ENCODE peak calls at places on chromosomes 6 and 20, in nine cellular contexts. P is CD8-positive, alpha-beta T cell; T is fibroblast of lung; F is psoas muscle; G is upper lobe of right lung; E is stomach; B is GM23248; L is ovary; U is colonic mucosa. D is an unnamed sample.

GRCh38 chr20:35697696-35698297 is 1.4 kb downstream of the NFS1 start:
- DNase-seq in P (no peak), T (no peak), F (no peak), G (peak; percentile 21), E (peak; percentile 15), B (no peak), L (no peak), U (no peak), D (no peak)

GRCh38 chr6:69386431-69386830 is 410.4 kb downstream of the LMBRD1 start:
- DNase-seq in P (no peak), T (no peak), F (no peak), G (no peak), E (no peak), B (no peak), L (no peak), U (no peak), D (no peak)

GRCh38 chr6:168132531-168133184 is 53.6 kb upstream of the FRMD1 start:
- DNase-seq in P (no peak), T (peak; percentile 82), F (peak; percentile 80), G (no peak), E (peak; percentile 58), B (peak; percentile 88), L (peak; percentile 63), U (peak; percentile 22), D (peak; percentile 54)

GRCh38 chr6:166516256-166516655 is 70.2 kb downstream of the RAMACL start:
- DNase-seq in P (no peak), T (no peak), F (no peak), G (no peak), E (no peak), B (no peak), L (no peak), U (no peak), D (no peak)

GRCh38 chr6:124148225-124148624 is 344.6 kb downstream of the NKAIN2 start:
- DNase-seq in P (no peak), T (no peak), F (no peak), G (no peak), E (no peak), B (no peak), L (no peak), U (no peak), D (no peak)

GRCh38 chr20:47334022-47334551 is 22.4 kb downstream of the ZMYND8 start:
- DNase-seq in P (no peak), T (peak; percentile 98), F (peak; percentile 58), G (peak; percentile 23), E (no peak), B (peak; percentile 92), L (no peak), U (no peak), D (peak; percentile 86)

GRCh38 chr6:17948725-17949124 is 38.7 kb downstream of the KIF13A start:
- DNase-seq in P (no peak), T (no peak), F (no peak), G (no peak), E (no peak), B (no peak), L (no peak), U (no peak), D (no peak)

GRCh38 chr6:106186714-106187113 is 100.6 kb downstream of the PRDM1 start:
- DNase-seq in P (no peak), T (no peak), F (no peak), G (no peak), E (no peak), B (no peak), L (no peak), U (no peak), D (no peak)

GRCh38 chr20:2767768-2768631 is 32.4 kb downstream of the CPXM1 start:
- DNase-seq in P (no peak), T (peak; percentile 70), F (no peak), G (peak; percentile 93), E (peak; percentile 94), B (peak; percentile 75), L (no peak), U (no peak), D (no peak)

GRCh38 chr6:122730334-122730733 is 49.2 kb upstream of the FABP7 start:
- DNase-seq in P (no peak), T (no peak), F (no peak), G (no peak), E (no peak), B (no peak), L (no peak), U (no peak), D (no peak)

GRCh38 chr6:46486186-46486585 is 5.1 kb downstream of the RCAN2 start:
- DNase-seq in P (no peak), T (no peak), F (no peak), G (no peak), E (no peak), B (peak; percentile 51), L (no peak), U (no peak), D (no peak)

GRCh38 chr6:80527552-80528052 is 421.1 kb downstream of the BCKDHB start:
- DNase-seq in P (no peak), T (no peak), F (no peak), G (no peak), E (no peak), B (no peak), L (no peak), U (no peak), D (peak; percentile 35)

GRCh38 chr6:15129872-15130271 is 116.0 kb upstream of the JARID2 start:
- DNase-seq in P (no peak), T (no peak), F (no peak), G (no peak), E (no peak), B (no peak), L (no peak), U (no peak), D (no peak)

GRCh38 chr6:15351631-15352030 is 105.8 kb downstream of the JARID2 start:
- DNase-seq in P (no peak), T (peak; percentile 91), F (peak; percentile 75), G (no peak), E (no peak), B (peak; percentile 95), L (no peak), U (peak; percentile 29), D (no peak)

GRCh38 chr6:130134594-130134993 is 88.2 kb downstream of the SAMD3 start:
- DNase-seq in P (no peak), T (no peak), F (no peak), G (no peak), E (no peak), B (no peak), L (no peak), U (no peak), D (no peak)

GRCh38 chr6:10792101-10792500 is 44.5 kb downstream of the TMEM14B start:
- DNase-seq in P (no peak), T (no peak), F (no peak), G (no peak), E (no peak), B (no peak), L (no peak), U (no peak), D (no peak)

GRCh38 chr6:128569737-128570438 is 49.5 kb upstream of the PTPRK start:
- DNase-seq in P (no peak), T (peak; percentile 92), F (no peak), G (no peak), E (no peak), B (peak; percentile 96), L (no peak), U (no peak), D (peak; percentile 5)

GRCh38 chr20:6654490-6655247 is 112.8 kb upstream of the BMP2 start:
- DNase-seq in P (no peak), T (no peak), F (no peak), G (no peak), E (no peak), B (peak; percentile 7), L (no peak), U (peak; percentile 46), D (no peak)

GRCh38 chr6:4947716-4948115 is 56.1 kb downstream of the RPP40 start:
- DNase-seq in P (no peak), T (no peak), F (no peak), G (no peak), E (no peak), B (no peak), L (no peak), U (no peak), D (no peak)

DNA sequence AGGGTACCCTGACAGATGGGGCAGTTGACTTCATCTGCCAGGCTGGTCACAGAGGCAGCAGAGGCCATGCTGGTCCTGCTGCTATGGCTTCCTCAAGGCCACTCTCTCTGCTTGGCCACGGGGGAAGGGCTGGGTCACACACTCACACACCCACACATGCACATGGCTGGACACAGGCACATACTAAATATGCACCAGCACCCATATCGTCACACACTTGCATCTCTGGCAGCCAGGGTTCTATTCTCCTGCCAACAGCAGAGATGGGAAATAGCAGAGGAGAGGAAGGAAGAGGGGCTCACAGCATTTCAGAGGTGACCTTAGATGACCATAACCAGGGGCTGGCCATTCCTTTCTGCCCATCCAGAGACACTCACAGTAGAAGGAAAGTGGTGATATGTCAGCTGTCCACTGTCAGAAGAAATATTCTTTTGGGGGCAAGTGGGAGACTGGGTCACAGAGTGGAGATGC is at the start of gene TRIM10:
- DNase-seq in P (no peak), T (no peak), F (no peak), G (no peak), E (no peak), B (no peak), L (no peak), U (no peak), D (no peak)
- H3K4me1 ChIP-seq in P (peaks cover 4% of the 10 kb centered on the region), T (peaks cover 3% of the 10 kb centered on the region), F (no peaks in the 10 kb centered on the region), G (peaks cover 1% of the 10 kb centered on the region), E (peaks cover 2% of the 10 kb centered on the region), B (peaks cover 22% of the 10 kb centered on the region), L (no peaks in the 10 kb centered on the region), U (no peaks in the 10 kb centered on the region), D (peaks cover 4% of the 10 kb centered on the region)

GRCh38 chr20:24992420-24993205 is at the start of gene APMAP:
- DNase-seq in P (peak; percentile 92), T (peak; percentile 88), F (peak; percentile 98), G (peak; percentile 98), E (peak; percentile 98), B (peak; percentile 97), L (peak; percentile 98), U (peak; percentile 97), D (peak; percentile 95)
- H3K27ac ChIP-seq in P (peak within 1 kb of the TSS; percentile 94), T (peak within 1 kb of the TSS; percentile 97), F (peak within 1 kb of the TSS; percentile 90), G (peak within 1 kb of the TSS; percentile 97), E (peak within 1 kb of the TSS; percentile 95), B (peak within 1 kb of the TSS; percentile 84), L (peak within 1 kb of the TSS; percentile 92), U (peak within 1 kb of the TSS; percentile 81), D (peak within 1 kb of the TSS; percentile 83)

GRCh38 chr20:56841346-56841908 is 212.3 kb downstream of the TFAP2C start:
- DNase-seq in P (no peak), T (no peak), F (no peak), G (no peak), E (no peak), B (no peak), L (no peak), U (no peak), D (no peak)
- H3K27me3 ChIP-seq in P (no peaks in the 10 kb centered on the region), T (peaks cover 2% of the 10 kb centered on the region), F (peaks cover 1% of the 10 kb centered on the region), G (no peaks in the 10 kb centered on the region), E (peaks cover 49% of the 10 kb centered on the region), B (peaks cover 32% of the 10 kb centered on the region), L (no peaks in the 10 kb centered on the region), U (no peaks in the 10 kb centered on the region), D (no peaks in the 10 kb centered on the region)

DNA sequence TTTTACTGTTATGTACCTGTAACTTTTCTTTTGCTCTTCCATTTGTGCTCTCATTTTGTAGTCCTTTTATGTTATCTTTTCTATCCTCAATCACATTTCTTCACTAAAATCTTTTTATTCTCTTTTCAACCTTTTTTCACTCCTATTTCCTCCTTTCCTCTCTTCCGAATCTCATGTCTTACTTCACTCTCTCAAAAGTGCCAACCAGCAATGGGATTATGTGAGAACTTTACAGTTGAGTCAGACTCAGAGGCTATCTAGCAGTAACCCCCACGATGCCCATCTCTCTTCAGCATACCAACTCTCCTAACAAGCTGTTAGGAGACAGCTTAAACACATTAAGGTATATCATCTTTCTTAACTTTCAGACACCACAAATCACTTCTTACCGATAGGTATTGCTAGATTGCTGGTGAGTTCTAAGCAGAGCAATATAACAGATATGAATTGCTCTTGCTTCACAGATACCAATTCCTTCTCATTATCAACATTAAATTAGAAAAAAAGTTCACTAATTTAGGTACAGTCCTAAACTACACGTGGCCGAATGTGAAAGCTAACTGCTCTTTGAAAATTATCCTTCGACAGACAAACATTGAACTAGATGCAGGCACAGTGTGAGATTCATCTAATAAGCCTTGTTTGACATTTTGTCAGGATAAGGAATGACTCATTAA is 1.4 kb downstream of the FAM184A start:
- DNase-seq in P (no peak), T (no peak), F (no peak), G (no peak), E (no peak), B (peak; percentile 3), L (no peak), U (no peak), D (no peak)
- H3K4me1 ChIP-seq in P (peaks cover 25% of the 10 kb centered on the region), T (peaks cover 3% of the 10 kb centered on the region), F (peaks cover 5% of the 10 kb centered on the region), G (no peaks in the 10 kb centered on the region), E (peaks cover 31% of the 10 kb centered on the region), B (peaks cover 5% of the 10 kb centered on the region), L (no peaks in the 10 kb centered on the region), U (no peaks in the 10 kb centered on the region), D (no peaks in the 10 kb centered on the region)

D was measured in small intestine.